ENCODE peak calls at places on chromosome 6, in nine cellular contexts. C is pancreas, L is brain microvascular endothelial cell, S is HCT116, B is neural progenitor cell, P is astrocyte, Q is A549, N is Peyer's patch, O is AG04450. W is an unnamed sample.

GRCh38 chr6:142045380-142046270 is 87.1 kb upstream of the GJE1 start:
- DNase-seq in C (no peak), L (peak), S (peak), B (no peak), P (no peak), Q (peak), N (no peak), O (no peak), W (no peak)

GRCh38 chr6:111850288-111850937 is 22.8 kb downstream of the FYN start:
- DNase-seq in C (no peak), L (no peak), S (no peak), B (no peak), P (no peak), Q (no peak), N (no peak), O (no peak), W (no peak)

GRCh38 chr6:37698264-37699137 is 818 bp upstream of the MDGA1 start:
- DNase-seq in C (peak), L (no peak), S (peak), B (peak), P (peak), Q (peak), N (peak), O (no peak), W (peak)

GRCh38 chr6:149450679-149451360 is 34.0 kb downstream of the ZC3H12D start:
- DNase-seq in C (peak), L (no peak), S (no peak), B (peak), P (no peak), Q (no peak), N (no peak), O (no peak), W (peak)

GRCh38 chr6:9225441-9225871 is 790.1 kb upstream of the SLC35B3 start:
- DNase-seq in C (no peak), L (no peak), S (no peak), B (no peak), P (peak), Q (no peak), N (no peak), O (no peak), W (no peak)

GRCh38 chr6:157906537-157907061 is 75.1 kb upstream of the SYNJ2 start:
- DNase-seq in C (no peak), L (no peak), S (no peak), B (no peak), P (no peak), Q (no peak), N (no peak), O (no peak), W (no peak)

GRCh38 chr6:139480356-139480833 is 105.9 kb upstream of the CITED2 start:
- DNase-seq in C (no peak), L (no peak), S (no peak), B (no peak), P (no peak), Q (no peak), N (no peak), O (no peak), W (peak)

GRCh38 chr6:111551521-111552231 is 54.0 kb downstream of the TRAF3IP2 start:
- DNase-seq in C (peak), L (no peak), S (no peak), B (no peak), P (peak), Q (no peak), N (peak), O (no peak), W (peak)

GRCh38 chr6:163284151-163284550 is 130.4 kb upstream of the QKI start:
- DNase-seq in C (no peak), L (peak), S (no peak), B (no peak), P (no peak), Q (no peak), N (no peak), O (no peak), W (no peak)

GRCh38 chr6:169839029-169839481 is 87.6 kb downstream of the ERMARD start:
- DNase-seq in C (no peak), L (no peak), S (no peak), B (no peak), P (no peak), Q (no peak), N (peak), O (no peak), W (no peak)

GRCh38 chr6:75246386-75246785 is 2.8 kb upstream of the COX7A2 start:
- DNase-seq in C (no peak), L (no peak), S (no peak), B (no peak), P (no peak), Q (no peak), N (no peak), O (no peak), W (no peak)

GRCh38 chr6:30896541-30896940 is 11.5 kb upstream of the GTF2H4 start:
- DNase-seq in C (no peak), L (no peak), S (no peak), B (no peak), P (no peak), Q (no peak), N (no peak), O (no peak), W (peak)

GRCh38 chr6:163392533-163392932 is 22.0 kb upstream of the QKI start:
- DNase-seq in C (peak), L (peak), S (peak), B (no peak), P (peak), Q (no peak), N (no peak), O (no peak), W (peak)

GRCh38 chr6:170274713-170275560 is 15.9 kb downstream of the DLL1 start:
- DNase-seq in C (no peak), L (no peak), S (no peak), B (no peak), P (no peak), Q (no peak), N (no peak), O (no peak), W (no peak)

GRCh38 chr6:160973311-160973710 is 18.3 kb upstream of the MAP3K4 start:
- DNase-seq in C (no peak), L (peak), S (no peak), B (no peak), P (no peak), Q (no peak), N (no peak), O (no peak), W (no peak)

GRCh38 chr6:135030532-135031178 is 24.0 kb downstream of the HBS1L start:
- DNase-seq in C (no peak), L (no peak), S (no peak), B (no peak), P (peak), Q (no peak), N (no peak), O (no peak), W (no peak)

GRCh38 chr6:151263967-151264366 is 24.2 kb downstream of the AKAP12 start:
- DNase-seq in C (no peak), L (no peak), S (no peak), B (no peak), P (peak), Q (no peak), N (no peak), O (no peak), W (no peak)

GRCh38 chr6:111096246-111096645 is 8.9 kb downstream of the SLC16A10 start:
- DNase-seq in C (peak), L (no peak), S (no peak), B (no peak), P (no peak), Q (no peak), N (peak), O (no peak), W (peak)

GRCh38 chr6:44229376-44230033 is 6.1 kb downstream of the SLC29A1 start:
- DNase-seq in C (no peak), L (no peak), S (no peak), B (no peak), P (no peak), Q (no peak), N (no peak), O (no peak), W (peak)

GRCh38 chr6:149560736-149561135 is 5.4 kb upstream of the GINM1 start:
- DNase-seq in C (no peak), L (peak), S (peak), B (peak), P (no peak), Q (peak), N (no peak), O (no peak), W (no peak)

GRCh38 chr6:45382391-45382790 is 4.7 kb upstream of the SUPT3H start:
- DNase-seq in C (no peak), L (no peak), S (no peak), B (no peak), P (no peak), Q (no peak), N (no peak), O (no peak), W (no peak)

GRCh38 chr6:160798625-160799024 is 96.6 kb downstream of the PLG start:
- DNase-seq in C (no peak), L (no peak), S (no peak), B (no peak), P (no peak), Q (no peak), N (no peak), O (no peak), W (no peak)

GRCh38 chr6:163759542-163759941 is 345.0 kb downstream of the QKI start:
- DNase-seq in C (no peak), L (peak), S (no peak), B (no peak), P (peak), Q (no peak), N (no peak), O (no peak), W (no peak)

GRCh38 chr6:20341564-20341963 is 60.1 kb upstream of the E2F3 start:
- DNase-seq in C (no peak), L (no peak), S (no peak), B (no peak), P (no peak), Q (no peak), N (no peak), O (no peak), W (no peak)

GRCh38 chr6:437042-437402 is 45.5 kb downstream of the IRF4 start:
- DNase-seq in C (no peak), L (peak), S (no peak), B (no peak), P (peak), Q (no peak), N (no peak), O (no peak), W (no peak)

GRCh38 chr6:54758340-54758739 is 88.2 kb upstream of the FAM83B start:
- DNase-seq in C (no peak), L (no peak), S (no peak), B (no peak), P (no peak), Q (no peak), N (no peak), O (no peak), W (no peak)

GRCh38 chr6:126312013-126312665 is 27.8 kb upstream of the CENPW start:
- DNase-seq in C (no peak), L (no peak), S (peak), B (peak), P (no peak), Q (peak), N (no peak), O (no peak), W (no peak)

GRCh38 chr6:166636191-166636938 is 9.3 kb upstream of the RPS6KA2 start:
- DNase-seq in C (no peak), L (no peak), S (no peak), B (no peak), P (no peak), Q (no peak), N (no peak), O (no peak), W (peak)

GRCh38 chr6:87684895-87685654 is 17.0 kb downstream of the AKIRIN2 start:
- DNase-seq in C (no peak), L (no peak), S (no peak), B (no peak), P (no peak), Q (no peak), N (no peak), O (no peak), W (no peak)

GRCh38 chr6:42411431-42411830 is 40.3 kb downstream of the TRERF1 start:
- DNase-seq in C (no peak), L (no peak), S (no peak), B (no peak), P (no peak), Q (no peak), N (no peak), O (no peak), W (no peak)

GRCh38 chr6:167304912-167305311 is 13.8 kb downstream of the UNC93A start:
- DNase-seq in C (no peak), L (no peak), S (no peak), B (no peak), P (no peak), Q (no peak), N (no peak), O (no peak), W (no peak)

GRCh38 chr6:98343797-98344196 is 490.6 kb upstream of the POU3F2 start:
- DNase-seq in C (no peak), L (no peak), S (no peak), B (no peak), P (no peak), Q (no peak), N (no peak), O (no peak), W (no peak)

DNA sequence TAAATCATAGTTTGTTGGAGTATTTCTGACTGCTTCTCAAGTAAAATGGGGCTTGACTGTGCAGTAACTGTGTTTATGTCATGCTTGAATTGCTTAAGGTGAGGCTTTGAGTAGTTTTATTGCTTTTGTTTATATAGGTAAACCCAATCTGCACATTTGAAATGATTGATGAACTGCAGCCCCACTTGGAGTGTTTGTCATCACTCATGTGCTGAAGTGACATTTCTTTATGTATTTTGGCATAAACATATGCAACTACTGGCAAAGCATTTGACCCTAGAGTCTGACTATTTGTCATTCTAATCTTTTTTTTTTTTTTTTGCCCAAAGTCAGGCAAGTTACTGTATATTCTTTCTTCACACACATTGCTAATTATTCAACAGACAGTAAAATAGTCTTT is 491.4 kb upstream of the POU3F2 start:
- DNase-seq in C (no peak), L (no peak), S (no peak), B (no peak), P (no peak), Q (no peak), N (no peak), O (no peak), W (no peak)
- H3K27ac ChIP-seq in C (no peak), L (no peak), S (no peak), B (no peak), P (no peak), Q (no peak), N (no peak), O (no peak), W (no peak)

GRCh38 chr6:106974999-106975698 is 620 bp upstream of the CD24 start:
- DNase-seq in C (peak), L (no peak), S (no peak), B (peak), P (peak), Q (peak), N (peak), O (no peak), W (peak)
- TF ChIP-seq CTCF in C (no peak), L (no peak), S (peak), B (peak), P (no peak), Q (peak), N (peak), O (no peak), W (peak)

GRCh38 chr6:148347076-148348054 is 4.7 kb downstream of the SASH1 start:
- DNase-seq in C (no peak), L (no peak), S (no peak), B (no peak), P (no peak), Q (no peak), N (no peak), O (no peak), W (no peak)

GRCh38 chr6:148345578-148345977 is 2.9 kb downstream of the SASH1 start:
- DNase-seq in C (no peak), L (no peak), S (no peak), B (no peak), P (no peak), Q (no peak), N (no peak), O (no peak), W (no peak)

GRCh38 chr6:148343028-148343374 is 363 bp downstream of the SASH1 start:
- DNase-seq in C (peak), L (no peak), S (no peak), B (no peak), P (no peak), Q (no peak), N (peak), O (no peak), W (no peak)

GRCh38 chr6:148343383-148343782 is 745 bp downstream of the SASH1 start:
- DNase-seq in C (no peak), L (no peak), S (no peak), B (no peak), P (no peak), Q (no peak), N (no peak), O (no peak), W (no peak)

DNA sequence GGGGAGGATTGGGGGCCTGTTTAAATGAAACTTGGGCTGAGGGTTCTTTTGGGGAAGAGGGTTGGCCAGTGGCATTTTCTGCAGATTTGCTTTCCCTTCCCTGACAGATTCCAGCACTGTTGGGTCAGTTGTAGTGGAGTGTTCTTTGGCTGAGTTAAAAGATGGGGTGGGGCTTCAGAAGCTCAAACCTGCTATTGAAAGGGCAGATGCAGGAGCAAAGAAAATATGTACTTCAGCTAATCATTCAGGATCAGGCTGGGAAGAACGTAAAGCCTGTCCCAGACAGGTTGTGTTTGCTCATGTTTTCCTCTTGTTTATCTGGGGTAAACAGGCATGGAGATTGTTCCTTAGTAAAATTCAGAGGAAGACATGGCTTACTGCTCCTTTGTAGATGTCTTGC is 2.5 kb downstream of the SASH1 start:
- DNase-seq in C (no peak), L (no peak), S (no peak), B (no peak), P (no peak), Q (peak), N (no peak), O (no peak), W (no peak)
- H3K4me3 ChIP-seq in C (no peak), L (no peak), S (no peak), B (no peak), P (no peak), Q (no peak), N (peak), O (no peak), W (no peak)

GRCh38 chr6:34981951-34982350 is 92.9 kb downstream of the ANKS1A start:
- DNase-seq in C (no peak), L (no peak), S (no peak), B (no peak), P (peak), Q (peak), N (no peak), O (no peak), W (no peak)
- H3K27ac ChIP-seq in C (no peak), L (no peak), S (no peak), B (no peak), P (no peak), Q (peak), N (no peak), O (no peak), W (no peak)

GRCh38 chr6:146352163-146352562 is 191.5 kb upstream of the RAB32 start:
- DNase-seq in C (no peak), L (no peak), S (no peak), B (no peak), P (no peak), Q (no peak), N (no peak), O (no peak), W (no peak)
- TF ChIP-seq CTCF in C (no peak), L (no peak), S (no peak), B (no peak), P (no peak), Q (no peak), N (no peak), O (no peak), W (no peak)

GRCh38 chr6:3742426-3743344 is 8.8 kb downstream of the PXDC1 start:
- DNase-seq in C (peak), L (peak), S (peak), B (peak), P (no peak), Q (peak), N (peak), O (no peak), W (peak)
- H3K4me3 ChIP-seq in C (no peak), L (no peak), S (no peak), B (no peak), P (peak), Q (no peak), N (no peak), O (no peak), W (peak)

GRCh38 chr6:90663106-90663505 is 76.2 kb upstream of the MAP3K7 start:
- DNase-seq in C (no peak), L (no peak), S (no peak), B (no peak), P (no peak), Q (no peak), N (no peak), O (no peak), W (no peak)

GRCh38 chr6:90669420-90669819 is 82.5 kb upstream of the MAP3K7 start:
- DNase-seq in C (no peak), L (no peak), S (no peak), B (no peak), P (no peak), Q (no peak), N (no peak), O (no peak), W (no peak)

GRCh38 chr6:90669846-90670245 is 83.0 kb upstream of the MAP3K7 start:
- DNase-seq in C (no peak), L (no peak), S (no peak), B (no peak), P (no peak), Q (no peak), N (no peak), O (no peak), W (no peak)

GRCh38 chr6:90663873-90664272 is 77.0 kb upstream of the MAP3K7 start:
- DNase-seq in C (no peak), L (no peak), S (peak), B (no peak), P (no peak), Q (peak), N (no peak), O (no peak), W (no peak)

DNA sequence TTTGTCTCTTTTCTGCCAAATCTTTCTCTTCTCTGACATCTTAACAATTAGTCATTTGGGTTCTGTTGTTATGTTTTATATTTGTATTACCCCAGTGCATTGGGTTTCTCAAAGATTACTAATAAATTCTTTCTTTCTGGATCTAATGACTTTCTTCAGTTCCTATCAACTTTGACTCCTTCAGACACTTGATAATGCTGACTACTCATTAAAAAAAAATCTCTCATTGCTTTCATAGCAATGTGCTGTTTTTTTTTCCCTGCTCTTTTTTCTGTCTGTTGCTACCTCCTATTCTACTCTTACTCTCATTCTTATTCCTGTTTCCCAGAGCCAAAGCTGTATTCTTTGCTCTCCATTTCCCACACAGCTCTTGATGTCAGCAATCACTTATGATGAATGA is 81.3 kb upstream of the MAP3K7 start:
- DNase-seq in C (no peak), L (no peak), S (no peak), B (no peak), P (no peak), Q (no peak), N (no peak), O (no peak), W (no peak)
- H3K27ac ChIP-seq in C (no peak), L (no peak), S (no peak), B (no peak), P (no peak), Q (no peak), N (no peak), O (no peak), W (no peak)

GRCh38 chr6:17167327-17167979 is 65.6 kb downstream of the STMND1 start:
- DNase-seq in C (peak), L (peak), S (peak), B (peak), P (peak), Q (peak), N (peak), O (no peak), W (peak)
- TF ChIP-seq CTCF in C (peak), L (peak), S (peak), B (peak), P (peak), Q (peak), N (peak), O (peak), W (peak)

DNA sequence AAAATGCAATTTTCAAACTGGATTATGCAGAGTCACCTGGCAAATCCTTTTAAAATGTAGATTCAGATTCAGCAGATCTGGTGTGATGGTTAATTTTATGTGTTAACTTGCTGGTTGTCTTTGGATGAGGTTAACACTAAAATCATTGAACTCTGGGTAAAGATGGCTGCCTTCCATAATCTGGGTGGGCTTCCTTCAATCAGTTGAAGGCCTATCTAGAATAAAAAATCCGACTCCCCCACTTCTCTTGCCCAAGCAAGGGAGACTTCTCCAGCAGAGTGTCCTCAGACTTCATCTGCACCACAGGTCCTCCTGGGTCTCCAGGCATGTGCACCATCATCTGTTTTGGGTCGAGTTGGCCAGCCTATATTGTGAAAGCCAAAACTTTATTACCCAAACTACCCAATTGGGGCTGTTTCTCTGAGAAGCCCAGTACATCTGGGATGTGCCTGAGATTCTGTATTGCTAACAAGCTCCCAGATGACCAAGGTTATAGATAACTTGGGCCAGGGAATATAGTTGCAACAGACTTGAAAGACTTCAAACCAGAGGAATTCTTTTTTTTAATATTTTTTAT is 1.6 kb upstream of the SLC17A5 start:
- DNase-seq in C (no peak), L (no peak), S (no peak), B (no peak), P (no peak), Q (no peak), N (no peak), O (no peak), W (no peak)
- H3K4me3 ChIP-seq in C (no peak), L (no peak), S (peak), B (no peak), P (no peak), Q (peak), N (peak), O (no peak), W (peak)

W was measured in right lobe of liver.